ENCODE peak calls at places on chromosomes 11 and 22, in ten cellular contexts. F, B, L, D, Y, N, T, V, J and C are unnamed samples.

GRCh38 chr22:37196539-37197450 is 8.7 kb upstream of the C1QTNF6 start:
- DNase-seq in F (peak), B (no peak), L (peak), D (peak), Y (peak), N (peak), T (no peak), V (no peak), J (no peak), C (no peak)

GRCh38 chr22:30538280-30538679 is 8.3 kb downstream of the SEC14L6 start:
- DNase-seq in F (no peak), B (no peak), L (no peak), D (no peak), Y (no peak), N (peak), T (no peak), V (no peak), J (no peak), C (no peak)

GRCh38 chr11:126915430-126915829 is 85.1 kb downstream of the KIRREL3 start:
- DNase-seq in F (no peak), B (no peak), L (no peak), D (no peak), Y (no peak), N (peak), T (no peak), V (no peak), J (no peak), C (no peak)

GRCh38 chr11:65246506-65246905 is 15.3 kb upstream of the POLA2 start:
- DNase-seq in F (no peak), B (no peak), L (no peak), D (no peak), Y (no peak), N (no peak), T (no peak), V (no peak), J (no peak), C (no peak)

GRCh38 chr22:46425011-46425410 is 89.5 kb downstream of the TRMU start:
- DNase-seq in F (peak), B (no peak), L (no peak), D (no peak), Y (no peak), N (peak), T (no peak), V (no peak), J (no peak), C (no peak)

GRCh38 chr11:114563077-114563476 is 3.4 kb upstream of the NXPE1 start:
- DNase-seq in F (no peak), B (no peak), L (no peak), D (no peak), Y (no peak), N (no peak), T (no peak), V (no peak), J (no peak), C (no peak)

GRCh38 chr11:18669629-18670162 is 28.9 kb upstream of the TMEM86A start:
- DNase-seq in F (no peak), B (no peak), L (no peak), D (no peak), Y (no peak), N (no peak), T (no peak), V (no peak), J (no peak), C (no peak)

GRCh38 chr11:105219670-105220069 is 80.1 kb upstream of the CARD18 start:
- DNase-seq in F (no peak), B (no peak), L (no peak), D (no peak), Y (no peak), N (no peak), T (no peak), V (no peak), J (no peak), C (no peak)

GRCh38 chr11:129283141-129283540 is 91.0 kb upstream of the ARHGAP32 start:
- DNase-seq in F (peak), B (no peak), L (no peak), D (no peak), Y (no peak), N (no peak), T (no peak), V (no peak), J (no peak), C (no peak)

GRCh38 chr22:31474743-31475142 is 14.9 kb downstream of the EIF4ENIF1 start:
- DNase-seq in F (no peak), B (no peak), L (no peak), D (no peak), Y (no peak), N (peak), T (no peak), V (no peak), J (no peak), C (no peak)

GRCh38 chr11:67507242-67507890 is 596 bp downstream of the CDK2AP2 start:
- DNase-seq in F (no peak), B (no peak), L (no peak), D (no peak), Y (peak), N (peak), T (no peak), V (no peak), J (peak), C (no peak)

GRCh38 chr22:39592104-39593060 is 21.8 kb downstream of the CACNA1I start:
- DNase-seq in F (peak), B (no peak), L (no peak), D (no peak), Y (peak), N (peak), T (no peak), V (no peak), J (no peak), C (no peak)

GRCh38 chr11:118406599-118407166 is 5.3 kb downstream of the ATP5MG start:
- DNase-seq in F (no peak), B (no peak), L (no peak), D (no peak), Y (no peak), N (peak), T (no peak), V (no peak), J (no peak), C (no peak)

GRCh38 chr11:6925636-6926207 is 504 bp upstream of the ZNF215 start:
- DNase-seq in F (no peak), B (no peak), L (no peak), D (no peak), Y (no peak), N (peak), T (no peak), V (no peak), J (no peak), C (no peak)